ENCODE peak calls at places on chromosome 7, in eight cellular contexts. F is GM12891, H is iris pigment epithelial cell, C is T-cell, L is T-helper 1 cell, K is left cardiac atrium, Z is left lobe of liver, R is HFFc6. I is an unnamed sample.

GRCh38 chr7:2966466-2967078 is 77.1 kb downstream of the CARD11 start:
- DNase-seq in F (no peak), R (no peak), K (no peak), C (no peak), L (no peak), H (no peak), Z (peak), I (no peak)

GRCh38 chr7:314853-315252 is 24.9 kb downstream of the FOXL3 start:
- DNase-seq in Z (no peak), F (no peak), L (no peak), R (no peak), H (no peak), K (no peak), C (no peak), I (no peak)

GRCh38 chr7:93574646-93575554 is at the start of gene CALCR:
- DNase-seq in L (no peak), F (no peak), K (no peak), R (no peak), H (no peak), C (no peak), Z (no peak), I (no peak)

GRCh38 chr7:151410405-151411390 is 860 bp upstream of the WDR86 start:
- DNase-seq in F (peak), L (peak), Z (no peak), K (no peak), H (peak), C (no peak), R (no peak), I (no peak)

GRCh38 chr7:26117142-26117807 is 34.7 kb upstream of the NFE2L3 start:
- DNase-seq in L (no peak), C (no peak), F (no peak), K (no peak), R (no peak), H (no peak), Z (no peak), I (no peak)

GRCh38 chr7:157910446-157910845 is 573.6 kb downstream of the DNAJB6 start:
- DNase-seq in C (no peak), R (no peak), L (no peak), F (no peak), H (no peak), Z (no peak), K (no peak), I (no peak)

GRCh38 chr7:30642789-30643188 is 39.5 kb downstream of the CRHR2 start:
- DNase-seq in R (no peak), K (no peak), L (no peak), C (no peak), Z (no peak), F (no peak), H (no peak), I (no peak)

GRCh38 chr7:16528520-16528919 is 1.9 kb downstream of the LRRC72 start:
- DNase-seq in R (no peak), F (no peak), H (peak), L (no peak), C (no peak), Z (no peak), K (no peak), I (no peak)

GRCh38 chr7:70317356-70317755 is 719.1 kb downstream of the AUTS2 start:
- DNase-seq in K (no peak), Z (no peak), R (no peak), F (no peak), L (no peak), C (no peak), H (peak), I (no peak)

GRCh38 chr7:2156756-2157472 is 75.8 kb downstream of the MAD1L1 start:
- DNase-seq in Z (no peak), R (no peak), K (no peak), C (no peak), F (no peak), H (no peak), L (no peak), I (no peak)

GRCh38 chr7:151925446-151926335 is 30.6 kb upstream of the GALNTL5 start:
- DNase-seq in C (no peak), K (peak), R (no peak), L (no peak), F (no peak), H (no peak), Z (peak), I (peak)

GRCh38 chr7:8260871-8261707 is 878 bp downstream of the ICA1 start:
- DNase-seq in R (no peak), L (no peak), Z (peak), C (no peak), K (peak), F (peak), H (peak), I (peak)

GRCh38 chr7:106165328-106165727 is 53.2 kb upstream of the SYPL1 start:
- DNase-seq in Z (no peak), C (no peak), K (no peak), H (peak), F (no peak), R (peak), L (no peak), I (no peak)

GRCh38 chr7:156554488-156554887 is 86.1 kb upstream of the RNF32 start:
- DNase-seq in Z (no peak), K (no peak), F (no peak), C (no peak), R (no peak), H (no peak), L (no peak), I (no peak)

GRCh38 chr7:78683566-78683965 is 769.9 kb downstream of the MAGI2 start:
- DNase-seq in R (no peak), K (no peak), L (no peak), F (no peak), C (no peak), Z (no peak), H (no peak), I (no peak)

GRCh38 chr7:130276796-130277762 is 10.4 kb downstream of the CPA2 start:
- DNase-seq in R (no peak), F (no peak), C (no peak), L (no peak), Z (no peak), K (no peak), H (peak), I (no peak)

GRCh38 chr7:18846765-18847215 is 270.6 kb downstream of the TWIST1 start:
- DNase-seq in L (no peak), Z (no peak), F (no peak), H (no peak), R (peak), C (no peak), K (no peak), I (no peak)

GRCh38 chr7:104156842-104157277 is 51.0 kb downstream of the ORC5 start:
- DNase-seq in F (no peak), C (no peak), K (no peak), Z (no peak), L (no peak), R (peak), H (peak), I (peak)

GRCh38 chr7:27167170-27167505 is 1.8 kb upstream of the HOXA9 start:
- DNase-seq in L (no peak), C (no peak), K (peak), R (peak), F (no peak), Z (no peak), H (no peak), I (no peak)

GRCh38 chr7:47681241-47681810 is 99.4 kb upstream of the TNS3 start:
- DNase-seq in H (no peak), C (no peak), L (no peak), F (no peak), K (no peak), Z (no peak), R (no peak), I (no peak)

GRCh38 chr7:7157177-7157886 is 25.0 kb upstream of the C1GALT1 start:
- DNase-seq in F (no peak), L (peak), R (peak), K (no peak), Z (no peak), C (peak), H (peak), I (no peak)

GRCh38 chr7:35185908-35186731 is 67.8 kb downstream of the TBX20 start:
- DNase-seq in H (peak), R (no peak), C (no peak), F (no peak), L (no peak), Z (peak), K (peak), I (peak)